ENCODE peak calls at places on chromosomes 7 and 10, in ten cellular contexts. One of them, this sample, is unnamed.

GRCh38 chr10:75400769-75401568 is 595 bp downstream of the ZNF503 start:
- DNase-seq in activated CD4-positive, alpha-beta T cell treated with anti-CD3 and anti-CD28 coated beads, Interleukin-2, amount 50 U/mL, for 1 hour: no peak
- DNase-seq in smooth muscle cell of the brain vasculature: no peak
- DNase-seq in AG08395: peak
- DNase-seq in left cardiac atrium: peak
- DNase-seq in HCT116: no peak
- DNase-seq in NCI-H1417: peak
- DNase-seq in OCI-LY7: no peak
- DNase-seq in AG09309: no peak
- DNase-seq in RWPE1: peak
- DNase-seq in this sample: no peak

GRCh38 chr7:156927571-156928405 is 21.7 kb upstream of the NOM1 start:
- DNase-seq in OCI-LY7: peak
- DNase-seq in AG09309: no peak
- DNase-seq in AG08395: no peak
- DNase-seq in NCI-H1417: peak
- DNase-seq in left cardiac atrium: no peak
- DNase-seq in activated CD4-positive, alpha-beta T cell treated with anti-CD3 and anti-CD28 coated beads, Interleukin-2, amount 50 U/mL, for 1 hour: no peak
- DNase-seq in smooth muscle cell of the brain vasculature: no peak
- DNase-seq in RWPE1: no peak
- DNase-seq in HCT116: no peak
- DNase-seq in this sample: no peak

GRCh38 chr7:20030915-20031362 is 186.2 kb downstream of the MACC1 start:
- DNase-seq in OCI-LY7: no peak
- DNase-seq in NCI-H1417: no peak
- DNase-seq in HCT116: peak
- DNase-seq in activated CD4-positive, alpha-beta T cell treated with anti-CD3 and anti-CD28 coated beads, Interleukin-2, amount 50 U/mL, for 1 hour: no peak
- DNase-seq in AG08395: peak
- DNase-seq in RWPE1: no peak
- DNase-seq in smooth muscle cell of the brain vasculature: no peak
- DNase-seq in left cardiac atrium: no peak
- DNase-seq in AG09309: peak
- DNase-seq in this sample: peak

GRCh38 chr7:159078193-159078910 is 66.3 kb downstream of the VIPR2 start:
- DNase-seq in AG08395: no peak
- DNase-seq in HCT116: no peak
- DNase-seq in RWPE1: no peak
- DNase-seq in smooth muscle cell of the brain vasculature: no peak
- DNase-seq in OCI-LY7: no peak
- DNase-seq in NCI-H1417: no peak
- DNase-seq in AG09309: no peak
- DNase-seq in left cardiac atrium: no peak
- DNase-seq in activated CD4-positive, alpha-beta T cell treated with anti-CD3 and anti-CD28 coated beads, Interleukin-2, amount 50 U/mL, for 1 hour: no peak
- DNase-seq in this sample: no peak

GRCh38 chr10:124685251-124685650 is 58.9 kb downstream of the FAM53B start:
- DNase-seq in HCT116: no peak
- DNase-seq in OCI-LY7: peak
- DNase-seq in AG08395: peak
- DNase-seq in RWPE1: no peak
- DNase-seq in NCI-H1417: no peak
- DNase-seq in AG09309: no peak
- DNase-seq in left cardiac atrium: no peak
- DNase-seq in activated CD4-positive, alpha-beta T cell treated with anti-CD3 and anti-CD28 coated beads, Interleukin-2, amount 50 U/mL, for 1 hour: no peak
- DNase-seq in smooth muscle cell of the brain vasculature: no peak
- DNase-seq in this sample: no peak

GRCh38 chr10:72625608-72626443 is at the start of gene MICU1:
- DNase-seq in smooth muscle cell of the brain vasculature: peak
- DNase-seq in HCT116: peak
- DNase-seq in AG09309: peak
- DNase-seq in RWPE1: peak
- DNase-seq in activated CD4-positive, alpha-beta T cell treated with anti-CD3 and anti-CD28 coated beads, Interleukin-2, amount 50 U/mL, for 1 hour: peak
- DNase-seq in AG08395: peak
- DNase-seq in left cardiac atrium: peak
- DNase-seq in NCI-H1417: peak
- DNase-seq in OCI-LY7: peak
- DNase-seq in this sample: peak

GRCh38 chr7:84669177-84669732 is 474.7 kb upstream of the SEMA3A start:
- DNase-seq in NCI-H1417: no peak
- DNase-seq in smooth muscle cell of the brain vasculature: no peak
- DNase-seq in AG08395: no peak
- DNase-seq in left cardiac atrium: no peak
- DNase-seq in OCI-LY7: no peak
- DNase-seq in RWPE1: no peak
- DNase-seq in HCT116: no peak
- DNase-seq in activated CD4-positive, alpha-beta T cell treated with anti-CD3 and anti-CD28 coated beads, Interleukin-2, amount 50 U/mL, for 1 hour: no peak
- DNase-seq in AG09309: no peak
- DNase-seq in this sample: no peak

GRCh38 chr10:100890696-100891271 is 22.0 kb upstream of the SLF2 start:
- DNase-seq in RWPE1: peak
- DNase-seq in HCT116: peak
- DNase-seq in AG09309: peak
- DNase-seq in left cardiac atrium: no peak
- DNase-seq in smooth muscle cell of the brain vasculature: peak
- DNase-seq in OCI-LY7: no peak
- DNase-seq in AG08395: peak
- DNase-seq in activated CD4-positive, alpha-beta T cell treated with anti-CD3 and anti-CD28 coated beads, Interleukin-2, amount 50 U/mL, for 1 hour: no peak
- DNase-seq in NCI-H1417: no peak
- DNase-seq in this sample: peak

GRCh38 chr10:114432704-114433103 is 28.4 kb upstream of the AFAP1L2 start:
- DNase-seq in NCI-H1417: no peak
- DNase-seq in left cardiac atrium: no peak
- DNase-seq in AG09309: no peak
- DNase-seq in smooth muscle cell of the brain vasculature: no peak
- DNase-seq in RWPE1: no peak
- DNase-seq in AG08395: no peak
- DNase-seq in HCT116: no peak
- DNase-seq in OCI-LY7: no peak
- DNase-seq in activated CD4-positive, alpha-beta T cell treated with anti-CD3 and anti-CD28 coated beads, Interleukin-2, amount 50 U/mL, for 1 hour: no peak
- DNase-seq in this sample: no peak

GRCh38 chr10:680146-680545 is 9.3 kb downstream of the DIP2C start:
- DNase-seq in OCI-LY7: no peak
- DNase-seq in NCI-H1417: peak
- DNase-seq in left cardiac atrium: no peak
- DNase-seq in activated CD4-positive, alpha-beta T cell treated with anti-CD3 and anti-CD28 coated beads, Interleukin-2, amount 50 U/mL, for 1 hour: no peak
- DNase-seq in RWPE1: no peak
- DNase-seq in smooth muscle cell of the brain vasculature: no peak
- DNase-seq in AG08395: no peak
- DNase-seq in AG09309: no peak
- DNase-seq in HCT116: no peak
- DNase-seq in this sample: no peak

GRCh38 chr7:45055594-45056219 is 33.1 kb downstream of the NACAD start:
- DNase-seq in AG08395: no peak
- DNase-seq in OCI-LY7: no peak
- DNase-seq in AG09309: no peak
- DNase-seq in smooth muscle cell of the brain vasculature: no peak
- DNase-seq in NCI-H1417: no peak
- DNase-seq in HCT116: no peak
- DNase-seq in RWPE1: no peak
- DNase-seq in activated CD4-positive, alpha-beta T cell treated with anti-CD3 and anti-CD28 coated beads, Interleukin-2, amount 50 U/mL, for 1 hour: no peak
- DNase-seq in left cardiac atrium: no peak
- DNase-seq in this sample: no peak

GRCh38 chr7:39709768-39710291 is 86.5 kb downstream of the RALA start:
- DNase-seq in AG08395: peak
- DNase-seq in AG09309: no peak
- DNase-seq in RWPE1: no peak
- DNase-seq in NCI-H1417: no peak
- DNase-seq in left cardiac atrium: peak
- DNase-seq in HCT116: no peak
- DNase-seq in OCI-LY7: no peak
- DNase-seq in smooth muscle cell of the brain vasculature: no peak
- DNase-seq in activated CD4-positive, alpha-beta T cell treated with anti-CD3 and anti-CD28 coated beads, Interleukin-2, amount 50 U/mL, for 1 hour: no peak
- DNase-seq in this sample: no peak

GRCh38 chr7:93245525-93246432 is 13.6 kb downstream of the VPS50 start:
- DNase-seq in NCI-H1417: no peak
- DNase-seq in RWPE1: peak
- DNase-seq in activated CD4-positive, alpha-beta T cell treated with anti-CD3 and anti-CD28 coated beads, Interleukin-2, amount 50 U/mL, for 1 hour: no peak
- DNase-seq in smooth muscle cell of the brain vasculature: no peak
- DNase-seq in OCI-LY7: peak
- DNase-seq in left cardiac atrium: no peak
- DNase-seq in AG08395: peak
- DNase-seq in AG09309: peak
- DNase-seq in HCT116: no peak
- DNase-seq in this sample: peak

GRCh38 chr7:118478931-118479330 is 254.4 kb downstream of the ANKRD7 start:
- DNase-seq in smooth muscle cell of the brain vasculature: no peak
- DNase-seq in AG09309: no peak
- DNase-seq in HCT116: no peak
- DNase-seq in activated CD4-positive, alpha-beta T cell treated with anti-CD3 and anti-CD28 coated beads, Interleukin-2, amount 50 U/mL, for 1 hour: no peak
- DNase-seq in OCI-LY7: no peak
- DNase-seq in left cardiac atrium: no peak
- DNase-seq in NCI-H1417: no peak
- DNase-seq in RWPE1: no peak
- DNase-seq in AG08395: no peak
- DNase-seq in this sample: no peak

GRCh38 chr10:102540023-102540422 is 36.3 kb downstream of the SUFU start:
- DNase-seq in AG09309: no peak
- DNase-seq in RWPE1: peak
- DNase-seq in HCT116: peak
- DNase-seq in activated CD4-positive, alpha-beta T cell treated with anti-CD3 and anti-CD28 coated beads, Interleukin-2, amount 50 U/mL, for 1 hour: no peak
- DNase-seq in left cardiac atrium: no peak
- DNase-seq in NCI-H1417: no peak
- DNase-seq in OCI-LY7: peak
- DNase-seq in AG08395: peak
- DNase-seq in smooth muscle cell of the brain vasculature: no peak
- DNase-seq in this sample: no peak

GRCh38 chr10:59847326-59847725 is 59.0 kb downstream of the CCDC6 start:
- DNase-seq in smooth muscle cell of the brain vasculature: no peak
- DNase-seq in activated CD4-positive, alpha-beta T cell treated with anti-CD3 and anti-CD28 coated beads, Interleukin-2, amount 50 U/mL, for 1 hour: no peak
- DNase-seq in OCI-LY7: no peak
- DNase-seq in AG09309: no peak
- DNase-seq in left cardiac atrium: no peak
- DNase-seq in RWPE1: no peak
- DNase-seq in NCI-H1417: no peak
- DNase-seq in HCT116: no peak
- DNase-seq in AG08395: no peak
- DNase-seq in this sample: no peak